ENCODE peak calls at places on chromosomes 2 and 18, in seven cellular contexts. W is HepG2, N is ovary, K is body of pancreas, X is cardiac muscle cell, G is right cardiac atrium, Q is adrenal gland. S is an unnamed sample.

GRCh38 chr2:236574424-236575145 is 5.0 kb downstream of the ACKR3 start:
- DNase-seq in W (no peak), N (no peak), K (peak; percentile 82), X (no peak), G (no peak), Q (no peak), S (no peak)

GRCh38 chr2:205563646-205564045 is 118.7 kb upstream of the NRP2 start:
- DNase-seq in W (no peak), N (no peak), K (no peak), X (peak; percentile 23), G (peak; percentile 72), Q (no peak), S (peak; percentile 56)

GRCh38 chr2:43047187-43047780 is 179.1 kb downstream of the ZFP36L2 start:
- DNase-seq in W (no peak), N (peak; percentile 64), K (no peak), X (no peak), G (no peak), Q (peak; percentile 92), S (peak; percentile 43)

GRCh38 chr2:197708331-197708730 is 3.2 kb downstream of the MARS2 start:
- DNase-seq in W (peak; percentile 44), N (no peak), K (no peak), X (no peak), G (no peak), Q (no peak), S (no peak)

GRCh38 chr2:34936089-34936488 is 1337.0 kb upstream of the FAM98A start:
- DNase-seq in W (no peak), N (no peak), K (peak; percentile 10), X (no peak), G (peak; percentile 26), Q (no peak), S (no peak)

GRCh38 chr2:99670768-99671734 is 181.2 kb upstream of the REV1 start:
- DNase-seq in W (no peak), N (no peak), K (no peak), X (peak; percentile 37), G (no peak), Q (no peak), S (no peak)

GRCh38 chr2:63581266-63581961 is 6.9 kb downstream of the WDPCP start:
- DNase-seq in W (no peak), N (no peak), K (peak; percentile 76), X (no peak), G (peak; percentile 69), Q (peak; percentile 80), S (no peak)

GRCh38 chr18:78239090-78239457 is 740.5 kb upstream of the SALL3 start:
- DNase-seq in W (no peak), N (no peak), K (no peak), X (no peak), G (no peak), Q (no peak), S (no peak)

GRCh38 chr2:3406501-3406900 is 27.0 kb downstream of the TRAPPC12 start:
- DNase-seq in W (no peak), N (no peak), K (no peak), X (no peak), G (peak; percentile 68), Q (no peak), S (no peak)

GRCh38 chr2:169360984-169361705 is 1.2 kb downstream of the LRP2 start:
- DNase-seq in W (no peak), N (no peak), K (no peak), X (peak; percentile 29), G (no peak), Q (no peak), S (no peak)

GRCh38 chr18:47752796-47753645 is 177.4 kb downstream of the SMAD2 start:
- DNase-seq in W (no peak), N (no peak), K (no peak), X (no peak), G (no peak), Q (no peak), S (no peak)

GRCh38 chr2:201765799-201766198 is 14.9 kb downstream of the ALS2 start:
- DNase-seq in W (no peak), N (no peak), K (no peak), X (no peak), G (no peak), Q (no peak), S (no peak)

GRCh38 chr2:10935953-10936942 is 24.5 kb downstream of the KCNF1 start:
- DNase-seq in W (peak; percentile 98), N (no peak), K (no peak), X (no peak), G (no peak), Q (peak; percentile 62), S (no peak)

GRCh38 chr2:165293439-165294420 is 54.5 kb downstream of the SCN2A start:
- DNase-seq in W (peak; percentile 81), N (no peak), K (peak; percentile 71), X (peak; percentile 94), G (no peak), Q (peak; percentile 64), S (peak; percentile 87)

GRCh38 chr2:79670198-79670597 is 157.3 kb downstream of the CTNNA2 start:
- DNase-seq in W (peak; percentile 48), N (no peak), K (no peak), X (peak; percentile 64), G (no peak), Q (no peak), S (peak; percentile 17)

GRCh38 chr2:99468155-99468554 is 21.7 kb downstream of the REV1 start:
- DNase-seq in W (no peak), N (no peak), K (no peak), X (peak; percentile 23), G (no peak), Q (no peak), S (no peak)

GRCh38 chr2:168684921-168685618 is 117.4 kb upstream of the NOSTRIN start:
- DNase-seq in W (no peak), N (no peak), K (no peak), X (no peak), G (no peak), Q (no peak), S (no peak)

GRCh38 chr2:152600051-152600657 is 117.1 kb downstream of the PRPF40A start:
- DNase-seq in W (no peak), N (no peak), K (no peak), X (no peak), G (no peak), Q (no peak), S (no peak)

GRCh38 chr18:3799515-3799914 is 349.5 kb downstream of the TGIF1 start:
- DNase-seq in W (no peak), N (no peak), K (no peak), X (peak; percentile 54), G (no peak), Q (no peak), S (no peak)

GRCh38 chr2:237143676-237144440 is 58.2 kb downstream of the COPS8 start:
- DNase-seq in W (no peak), N (no peak), K (no peak), X (no peak), G (no peak), Q (no peak), S (no peak)

GRCh38 chr18:55522011-55522410 is 66.0 kb downstream of the TCF4 start:
- DNase-seq in W (no peak), N (no peak), K (no peak), X (no peak), G (peak; percentile 72), Q (no peak), S (peak; percentile 11)

GRCh38 chr2:54675738-54676137 is 47.7 kb upstream of the EML6 start:
- DNase-seq in W (no peak), N (no peak), K (peak; percentile 83), X (no peak), G (peak; percentile 79), Q (peak; percentile 86), S (no peak)

GRCh38 chr2:54675281-54675680 is 48.2 kb upstream of the EML6 start:
- DNase-seq in W (no peak), N (no peak), K (no peak), X (no peak), G (no peak), Q (no peak), S (no peak)

GRCh38 chr2:54678719-54679118 is 44.7 kb upstream of the EML6 start:
- DNase-seq in W (no peak), N (no peak), K (no peak), X (no peak), G (no peak), Q (no peak), S (no peak)

GRCh38 chr2:54676656-54677055 is 46.8 kb upstream of the EML6 start:
- DNase-seq in W (no peak), N (no peak), K (no peak), X (no peak), G (no peak), Q (no peak), S (no peak)

GRCh38 chr2:54677476-54678265 is 45.8 kb upstream of the EML6 start:
- DNase-seq in W (no peak), N (no peak), K (no peak), X (no peak), G (no peak), Q (no peak), S (no peak)
- H3K27me3 ChIP-seq in W (no peaks in the 10 kb centered on the region), N (no peaks in the 10 kb centered on the region), K (no peaks in the 10 kb centered on the region), X (no peaks in the 10 kb centered on the region), G (no peaks in the 10 kb centered on the region), Q (no peaks in the 10 kb centered on the region), S (no peaks in the 10 kb centered on the region)

DNA sequence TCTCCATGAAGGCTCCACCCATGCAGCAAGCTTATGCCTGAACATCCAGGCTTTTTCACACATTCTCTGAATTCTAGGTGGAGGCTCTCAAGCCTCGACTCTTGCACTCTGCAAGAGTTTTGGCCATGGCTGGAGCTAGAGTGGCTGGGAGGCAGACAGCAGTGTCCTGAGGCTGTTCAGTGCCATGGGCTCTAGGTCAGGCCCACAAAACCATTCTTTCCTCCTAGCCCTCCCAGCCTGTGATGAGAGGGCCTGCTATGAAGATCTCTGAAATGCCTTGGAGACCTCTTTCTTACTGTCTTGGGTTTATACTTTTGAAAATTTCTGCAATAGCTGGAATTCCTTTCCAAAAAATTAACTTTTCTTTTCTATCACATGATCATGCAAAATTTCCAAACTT is 210.7 kb downstream of the RND3 start:
- DNase-seq in W (no peak), N (no peak), K (no peak), X (no peak), G (no peak), Q (no peak), S (no peak)
- H3K9me3 ChIP-seq in W (peaks cover 100% of the 10 kb centered on the region), N (no peaks in the 10 kb centered on the region), K (no peaks in the 10 kb centered on the region), X (no peaks in the 10 kb centered on the region), G (peaks cover 2% of the 10 kb centered on the region), Q (no peaks in the 10 kb centered on the region), S (no peaks in the 10 kb centered on the region)

DNA sequence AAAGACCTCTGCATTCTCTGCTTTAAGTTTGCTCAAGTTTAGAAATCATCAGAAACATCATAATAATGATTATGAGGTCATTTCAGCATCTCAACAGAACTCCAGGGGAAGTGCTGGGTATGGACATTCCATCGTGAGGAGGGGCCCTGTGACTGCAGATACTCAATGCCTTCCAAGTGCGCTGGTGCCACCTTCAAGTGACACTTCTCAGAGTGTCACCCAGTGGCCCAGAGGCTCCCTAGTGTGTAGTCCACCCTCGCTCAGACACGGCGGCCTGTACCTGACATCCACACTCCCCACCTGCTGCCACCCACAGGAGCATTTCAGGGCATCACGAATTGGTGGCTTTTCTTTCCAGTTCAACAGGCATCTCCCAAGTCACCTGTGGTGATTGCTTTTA is 5.4 kb upstream of the PXDN start:
- DNase-seq in W (no peak), N (peak; percentile 25), K (no peak), X (no peak), G (no peak), Q (peak; percentile 46), S (no peak)
- H3K4me1 ChIP-seq in W (no peaks in the 10 kb centered on the region), N (no peaks in the 10 kb centered on the region), K (peaks cover 4% of the 10 kb centered on the region), X (no peaks in the 10 kb centered on the region), G (no peaks in the 10 kb centered on the region), Q (no peaks in the 10 kb centered on the region), S (peaks cover 9% of the 10 kb centered on the region)

DNA sequence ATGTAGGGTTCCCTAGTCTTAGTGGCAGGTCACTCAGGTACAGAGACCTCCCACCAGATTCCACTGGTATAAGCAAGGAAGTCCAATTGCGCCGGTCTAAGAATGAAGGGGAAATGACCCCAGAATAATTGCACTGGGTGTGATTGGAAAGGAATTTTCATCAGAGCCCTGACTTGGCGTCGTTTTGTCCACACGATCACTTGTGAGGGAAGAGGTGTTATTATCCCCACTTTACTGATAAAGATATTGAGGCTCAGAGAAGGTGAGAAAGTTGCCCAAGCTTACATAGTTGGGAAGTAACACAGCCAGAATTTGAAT is 61.5 kb downstream of the CIB4 start:
- DNase-seq in W (no peak), N (no peak), K (no peak), X (no peak), G (no peak), Q (no peak), S (no peak)
- H3K27me3 ChIP-seq in W (peaks cover 29% of the 10 kb centered on the region), N (no peaks in the 10 kb centered on the region), K (no peaks in the 10 kb centered on the region), X (peaks cover 27% of the 10 kb centered on the region), G (no peaks in the 10 kb centered on the region), Q (no peaks in the 10 kb centered on the region), S (peaks cover 50% of the 10 kb centered on the region)